ENCODE peak calls at places on chromosome 2, in eight cellular contexts. W, N, A, X, B, C, I and H are unnamed samples.

GRCh38 chr2:21910832-21911507 is 787.2 kb downstream of the TDRD15 start:
- DNase-seq in C (no peak), B (no peak), N (peak; percentile 75), I (no peak), X (no peak), W (no peak), A (no peak), H (no peak)

GRCh38 chr2:201795608-201796477 is 10.5 kb upstream of the CDK15 start:
- DNase-seq in B (peak; percentile 77), I (peak; percentile 19), W (peak; percentile 53), N (peak; percentile 33), X (peak; percentile 35), A (peak; percentile 80), C (no peak), H (peak; percentile 70)

GRCh38 chr2:227623225-227623624 is 5.9 kb downstream of the SCYGR4 start:
- DNase-seq in C (no peak), I (no peak), N (no peak), B (no peak), W (peak; percentile 20), A (no peak), X (no peak), H (peak; percentile 32)

GRCh38 chr2:19667085-19667484 is 234.7 kb downstream of the TTC32 start:
- DNase-seq in B (no peak), X (peak; percentile 41), N (peak; percentile 27), C (no peak), A (peak; percentile 25), I (no peak), W (no peak), H (peak; percentile 75)

GRCh38 chr2:134397146-134397896 is 143.4 kb downstream of the MGAT5 start:
- DNase-seq in I (no peak), B (no peak), X (no peak), N (no peak), C (no peak), A (no peak), W (no peak), H (no peak)

GRCh38 chr2:72097276-72097675 is 50.4 kb downstream of the CYP26B1 start:
- DNase-seq in X (no peak), W (no peak), I (no peak), A (no peak), N (no peak), B (no peak), C (no peak), H (no peak)

GRCh38 chr2:200373973-200374416 is 67.5 kb downstream of the SPATS2L start:
- DNase-seq in A (no peak), C (peak; percentile 78), W (peak; percentile 56), I (peak; percentile 41), B (no peak), X (no peak), N (peak; percentile 87), H (peak; percentile 66)

GRCh38 chr2:183229386-183229785 is 105.1 kb downstream of the NUP35 start:
- DNase-seq in C (no peak), W (no peak), B (no peak), X (no peak), I (no peak), N (no peak), A (no peak), H (peak; percentile 34)

GRCh38 chr2:238441262-238442114 is 14.8 kb downstream of the ASB1 start:
- DNase-seq in X (no peak), A (no peak), W (no peak), I (no peak), N (no peak), C (no peak), B (peak; percentile 68), H (no peak)
- H3K4me2 ChIP-seq in X (peak overlapping the region; percentile 15), A (no peak overlapping the region), W (no peak overlapping the region), I (no peak overlapping the region), N (no peak overlapping the region), C (no peak overlapping the region), B (peak overlapping the region; percentile 25), H (peak overlapping the region; percentile 40)

DNA sequence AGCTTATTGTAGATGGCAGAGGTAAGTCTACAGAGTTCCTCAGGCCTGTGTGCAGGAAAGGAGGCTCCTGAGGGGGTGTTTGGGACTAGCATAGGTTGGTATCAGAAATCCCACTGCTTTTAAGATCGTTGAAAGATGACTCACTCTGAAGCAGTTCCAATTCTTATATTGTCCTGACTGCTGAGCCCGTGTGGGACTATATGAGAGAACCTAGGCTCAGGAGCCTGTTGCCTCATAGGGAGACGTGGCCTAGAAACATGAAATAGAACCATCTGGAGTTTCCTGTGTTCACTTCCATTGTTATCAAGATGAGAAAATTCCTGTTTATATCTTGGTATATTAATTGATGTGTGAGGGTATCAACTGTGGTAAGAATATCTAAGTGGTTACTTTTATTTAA is 5.7 kb downstream of the CCT7 start:
- DNase-seq in W (no peak), X (no peak), B (no peak), C (no peak), I (no peak), A (no peak), N (no peak), H (peak; percentile 38)
- H3K9me2 ChIP-seq in W (no peaks in the 10 kb centered on the region), X (no peaks in the 10 kb centered on the region), B (no peaks in the 10 kb centered on the region), C (no peaks in the 10 kb centered on the region), I (no peaks in the 10 kb centered on the region), A (no peaks in the 10 kb centered on the region), N (no peaks in the 10 kb centered on the region), H (no peaks in the 10 kb centered on the region)

GRCh38 chr2:29075894-29076700 is 1.8 kb upstream of the PCARE start:
- DNase-seq in C (no peak), N (no peak), X (no peak), A (no peak), I (no peak), W (no peak), B (peak; percentile 81), H (peak; percentile 30)
- H3K4me2 ChIP-seq in C (no peak overlapping the region), N (no peak overlapping the region), X (no peak overlapping the region), A (no peak overlapping the region), I (no peak overlapping the region), W (no peak overlapping the region), B (no peak overlapping the region), H (no peak overlapping the region)

DNA sequence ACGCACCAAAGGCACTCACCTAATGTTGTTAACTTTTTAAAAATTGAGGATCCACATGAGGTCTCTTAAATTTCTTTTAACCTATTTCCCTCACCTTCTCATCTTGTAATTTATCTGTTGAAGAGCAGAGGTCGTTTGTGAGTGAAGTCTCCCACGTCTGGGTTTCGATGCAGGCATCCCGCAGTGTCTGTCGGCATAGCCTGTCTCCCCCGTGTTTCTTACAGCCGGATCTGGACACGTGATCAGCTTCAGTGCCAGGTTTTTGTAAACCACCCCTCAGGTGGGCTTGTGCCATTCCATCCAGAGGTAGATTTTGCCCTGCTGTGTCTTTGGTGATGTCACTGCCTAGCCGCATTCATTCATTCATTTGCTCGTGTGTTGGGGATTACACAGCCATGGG is 16.1 kb downstream of the AQP12A start:
- DNase-seq in C (no peak), X (no peak), I (no peak), B (no peak), W (no peak), A (no peak), N (no peak), H (no peak)
- H3K9me2 ChIP-seq in C (no peaks in the 10 kb centered on the region), X (no peaks in the 10 kb centered on the region), I (no peaks in the 10 kb centered on the region), B (no peaks in the 10 kb centered on the region), W (no peaks in the 10 kb centered on the region), A (no peaks in the 10 kb centered on the region), N (no peaks in the 10 kb centered on the region), H (no peaks in the 10 kb centered on the region)

GRCh38 chr2:109721117-109721504 is 73.0 kb upstream of the RGPD5 start:
- DNase-seq in X (no peak), I (no peak), W (no peak), B (no peak), C (no peak), A (no peak), N (no peak), H (no peak)
- H3K4me2 ChIP-seq in X (no peak overlapping the region), I (no peak overlapping the region), W (no peak overlapping the region), B (no peak overlapping the region), C (no peak overlapping the region), A (no peak overlapping the region), N (no peak overlapping the region), H (no peak overlapping the region)

DNA sequence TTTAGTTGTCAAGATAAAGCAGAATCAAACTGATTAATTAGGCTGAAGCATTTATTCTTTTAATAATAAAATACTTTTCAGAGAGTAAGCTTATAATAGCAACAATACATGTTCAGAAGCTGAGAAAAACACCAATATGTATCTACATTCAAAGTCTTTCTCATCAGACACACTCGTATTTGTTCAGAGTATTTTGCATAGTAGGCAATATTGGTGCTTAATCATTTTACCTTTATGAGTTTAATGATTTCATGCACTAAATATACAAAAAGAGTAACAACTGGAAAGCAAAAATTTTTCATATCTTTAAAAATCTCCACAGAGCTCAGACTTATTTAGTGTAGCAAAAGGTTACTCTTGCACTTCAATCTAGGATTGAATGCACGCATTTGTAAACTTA is 313.9 kb downstream of the ZEB2 start:
- DNase-seq in A (no peak), W (no peak), I (no peak), N (no peak), X (no peak), B (no peak), C (no peak), H (no peak)
- H3K9me2 ChIP-seq in A (no peaks in the 10 kb centered on the region), W (no peaks in the 10 kb centered on the region), I (no peaks in the 10 kb centered on the region), N (no peaks in the 10 kb centered on the region), X (no peaks in the 10 kb centered on the region), B (no peaks in the 10 kb centered on the region), C (no peaks in the 10 kb centered on the region), H (no peaks in the 10 kb centered on the region)